ENCODE peak calls at places on chromosomes 2 and 18, in seven cellular contexts. Y is HCT116, I is NB4, B is uterus, X is ovary, D is Peyer's patch, J is H54. C is an unnamed sample.

GRCh38 chr2:76180676-76181075 is 470.0 kb upstream of the GCFC2 start:
- DNase-seq in Y (no peak), I (no peak), B (no peak), X (no peak), D (no peak), J (no peak), C (no peak)

GRCh38 chr2:128603411-128603924 is 284.8 kb upstream of the HS6ST1 start:
- DNase-seq in Y (no peak), I (peak), B (no peak), X (no peak), D (peak), J (no peak), C (no peak)

GRCh38 chr2:205364261-205364660 is 318.0 kb upstream of the NRP2 start:
- DNase-seq in Y (no peak), I (no peak), B (no peak), X (no peak), D (no peak), J (no peak), C (no peak)

GRCh38 chr2:104915107-104915793 is 61.3 kb downstream of the POU3F3 start:
- DNase-seq in Y (no peak), I (no peak), B (no peak), X (no peak), D (no peak), J (no peak), C (no peak)

GRCh38 chr2:191333911-191334357 is 88.7 kb downstream of the MYO1B start:
- DNase-seq in Y (no peak), I (no peak), B (peak), X (no peak), D (no peak), J (peak), C (no peak)

GRCh38 chr2:81692566-81692965 is 1388.0 kb upstream of the LRRTM1 start:
- DNase-seq in Y (no peak), I (no peak), B (no peak), X (no peak), D (no peak), J (no peak), C (no peak)

GRCh38 chr18:68725341-68725740 is 10.4 kb upstream of the TMX3 start:
- DNase-seq in Y (no peak), I (no peak), B (no peak), X (no peak), D (no peak), J (no peak), C (no peak)

GRCh38 chr2:9071032-9071431 is 67.5 kb upstream of the MBOAT2 start:
- DNase-seq in Y (peak), I (peak), B (no peak), X (no peak), D (peak), J (peak), C (no peak)

GRCh38 chr2:107556038-107556627 is 270.6 kb upstream of the RGPD4 start:
- DNase-seq in Y (no peak), I (no peak), B (no peak), X (no peak), D (no peak), J (no peak), C (no peak)

GRCh38 chr2:173184031-173185004 is 108.7 kb downstream of the MAP3K20 start:
- DNase-seq in Y (peak), I (no peak), B (peak), X (no peak), D (no peak), J (peak), C (peak)

GRCh38 chr2:161426788-161427412 is 10.8 kb downstream of the TBR1 start:
- DNase-seq in Y (no peak), I (no peak), B (no peak), X (no peak), D (no peak), J (no peak), C (peak)

GRCh38 chr18:21241224-21242131 is 554 bp upstream of the GREB1L start:
- DNase-seq in Y (no peak), I (peak), B (no peak), X (peak), D (no peak), J (no peak), C (no peak)

GRCh38 chr2:128455710-128456050 is 137.0 kb upstream of the HS6ST1 start:
- DNase-seq in Y (no peak), I (no peak), B (peak), X (peak), D (no peak), J (no peak), C (no peak)

GRCh38 chr2:222960126-222960525 is 91.9 kb upstream of the KCNE4 start:
- DNase-seq in Y (no peak), I (peak), B (no peak), X (no peak), D (no peak), J (no peak), C (no peak)

GRCh38 chr2:32002406-32002805 is 8.4 kb downstream of the MEMO1 start:
- DNase-seq in Y (no peak), I (no peak), B (no peak), X (no peak), D (no peak), J (no peak), C (no peak)

GRCh38 chr2:207767461-207768167 is 2.1 kb downstream of the FZD5 start:
- DNase-seq in Y (no peak), I (no peak), B (peak), X (peak), D (peak), J (no peak), C (peak)

GRCh38 chr18:64929026-64929425 is 780.1 kb upstream of the LINC00305 start:
- DNase-seq in Y (no peak), I (no peak), B (no peak), X (no peak), D (no peak), J (no peak), C (no peak)

GRCh38 chr18:11494093-11494492 is 115.3 kb upstream of the SLC35G4 start:
- DNase-seq in Y (no peak), I (no peak), B (no peak), X (no peak), D (no peak), J (no peak), C (no peak)

GRCh38 chr2:88737385-88737784 is 45.9 kb downstream of the RPIA start:
- DNase-seq in Y (no peak), I (no peak), B (no peak), X (no peak), D (no peak), J (no peak), C (no peak)

GRCh38 chr2:20419007-20419576 is 27.8 kb upstream of the RHOB start:
- DNase-seq in Y (no peak), I (no peak), B (no peak), X (no peak), D (no peak), J (no peak), C (no peak)

GRCh38 chr2:53751728-53752127 is 15.9 kb upstream of the CHAC2 start:
- DNase-seq in Y (no peak), I (no peak), B (no peak), X (no peak), D (no peak), J (peak), C (no peak)

GRCh38 chr2:111624401-111625156 is 259.4 kb downstream of the ANAPC1 start:
- DNase-seq in Y (no peak), I (peak), B (no peak), X (no peak), D (no peak), J (no peak), C (no peak)

GRCh38 chr2:148351439-148352143 is 293.0 kb upstream of the EPC2 start:
- DNase-seq in Y (no peak), I (no peak), B (no peak), X (no peak), D (no peak), J (no peak), C (no peak)

GRCh38 chr2:43202289-43202688 is 24.1 kb downstream of the ZFP36L2 start:
- DNase-seq in Y (no peak), I (no peak), B (no peak), X (no peak), D (no peak), J (no peak), C (no peak)

GRCh38 chr2:28643911-28644334 is 107.7 kb upstream of the PPP1CB start:
- DNase-seq in Y (no peak), I (no peak), B (peak), X (no peak), D (no peak), J (peak), C (no peak)

GRCh38 chr2:71609958-71610357 is 156.6 kb downstream of the DYSF start:
- DNase-seq in Y (peak), I (peak), B (no peak), X (no peak), D (no peak), J (no peak), C (peak)

GRCh38 chr2:3466966-3467365 is 52.4 kb downstream of the ADI1 start:
- DNase-seq in Y (no peak), I (no peak), B (no peak), X (peak), D (no peak), J (no peak), C (no peak)

GRCh38 chr2:32572030-32572429 is 55.8 kb upstream of the TTC27 start:
- DNase-seq in Y (no peak), I (no peak), B (no peak), X (no peak), D (no peak), J (no peak), C (no peak)

GRCh38 chr2:195322324-195322723 is 334.7 kb upstream of the SLC39A10 start:
- DNase-seq in Y (no peak), I (no peak), B (peak), X (no peak), D (peak), J (no peak), C (no peak)

GRCh38 chr2:157158111-157158510 is 99.4 kb upstream of the GALNT5 start:
- DNase-seq in Y (no peak), I (no peak), B (no peak), X (no peak), D (no peak), J (no peak), C (no peak)

GRCh38 chr2:29060491-29060890 is 13.8 kb downstream of the PCARE start:
- DNase-seq in Y (no peak), I (no peak), B (no peak), X (no peak), D (no peak), J (no peak), C (no peak)

GRCh38 chr2:219402665-219403515 is 15.2 kb upstream of the DNPEP start:
- DNase-seq in Y (peak), I (peak), B (peak), X (peak), D (no peak), J (peak), C (peak)

GRCh38 chr2:20560011-20560410 is 90.9 kb downstream of the HS1BP3 start:
- DNase-seq in Y (no peak), I (no peak), B (no peak), X (no peak), D (no peak), J (no peak), C (no peak)

GRCh38 chr2:39024833-39025232 is 96.0 kb downstream of the SOS1 start:
- DNase-seq in Y (peak), I (no peak), B (no peak), X (no peak), D (no peak), J (no peak), C (no peak)

GRCh38 chr2:230234845-230235244 is 9.3 kb downstream of the SP140 start:
- DNase-seq in Y (no peak), I (no peak), B (no peak), X (no peak), D (no peak), J (no peak), C (no peak)

GRCh38 chr2:224220581-224221255 is 181.2 kb downstream of the FAM124B start:
- DNase-seq in Y (no peak), I (no peak), B (no peak), X (no peak), D (no peak), J (no peak), C (no peak)

GRCh38 chr18:57619881-57620280 is 1.8 kb downstream of the NARS1 start:
- DNase-seq in Y (no peak), I (no peak), B (no peak), X (no peak), D (no peak), J (no peak), C (no peak)

GRCh38 chr18:25604909-25605247 is 252.9 kb upstream of the ZNF521 start:
- DNase-seq in Y (no peak), I (no peak), B (no peak), X (no peak), D (no peak), J (no peak), C (no peak)

GRCh38 chr2:106562826-106563594 is 75.8 kb downstream of the CD8B2 start:
- DNase-seq in Y (no peak), I (no peak), B (no peak), X (no peak), D (no peak), J (no peak), C (no peak)

GRCh38 chr2:2765176-2765800 is 434.2 kb upstream of the MYT1L start:
- DNase-seq in Y (no peak), I (no peak), B (no peak), X (no peak), D (no peak), J (no peak), C (no peak)

GRCh38 chr2:24076849-24077534 is 866 bp upstream of the SF3B6 start:
- DNase-seq in Y (no peak), I (peak), B (no peak), X (no peak), D (no peak), J (no peak), C (peak)
- TF ChIP-seq POLR2A in Y (peak), I (peak), B (peak), X (peak), D (peak), J (no peak), C (peak)

DNA sequence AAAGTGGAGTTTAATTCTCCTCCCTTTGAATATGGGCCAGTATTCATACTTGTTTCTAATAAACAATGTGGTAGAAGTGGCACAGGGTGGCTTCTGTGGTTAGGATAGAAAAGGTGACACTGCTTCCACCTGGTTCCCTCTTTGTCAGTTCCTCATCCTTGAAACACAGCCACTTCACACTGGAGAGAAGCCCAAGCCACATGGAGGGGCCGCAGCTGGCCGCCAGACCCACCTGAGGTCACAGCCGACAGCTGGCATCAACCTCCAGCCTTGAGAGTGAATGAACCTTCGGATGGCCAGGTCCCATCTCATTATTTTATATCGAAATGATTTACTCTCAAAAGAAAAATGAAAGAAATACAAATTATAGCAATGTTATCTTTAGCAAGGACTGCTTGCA is 27.5 kb upstream of the SLC66A3 start:
- DNase-seq in Y (no peak), I (no peak), B (no peak), X (no peak), D (no peak), J (no peak), C (no peak)
- TF ChIP-seq POLR2A in Y (no peak), I (no peak), B (no peak), X (no peak), D (no peak), J (no peak), C (no peak)

GRCh38 chr2:165793779-165794519 is at the start of gene GALNT3:
- DNase-seq in Y (peak), I (peak), B (no peak), X (peak), D (peak), J (no peak), C (no peak)
- TF ChIP-seq POLR2A in Y (no peak), I (no peak), B (peak), X (no peak), D (peak), J (no peak), C (no peak)

GRCh38 chr2:46915281-46915810 is at the start of gene MCFD2:
- DNase-seq in Y (no peak), I (no peak), B (no peak), X (no peak), D (no peak), J (no peak), C (no peak)
- TF ChIP-seq POLR2A in Y (no peak), I (no peak), B (no peak), X (no peak), D (no peak), J (no peak), C (no peak)

GRCh38 chr2:201130524-201131186 is 14.7 kb downstream of the CFLAR start:
- DNase-seq in Y (no peak), I (peak), B (no peak), X (no peak), D (no peak), J (no peak), C (peak)
- TF ChIP-seq POLR2A in Y (no peak), I (no peak), B (no peak), X (no peak), D (no peak), J (no peak), C (peak)

GRCh38 chr2:84495539-84496146 is 20.7 kb upstream of the DNAH6 start:
- DNase-seq in Y (peak), I (peak), B (peak), X (no peak), D (no peak), J (no peak), C (peak)
- TF ChIP-seq POLR2A in Y (no peak), I (no peak), B (no peak), X (no peak), D (no peak), J (no peak), C (no peak)

GRCh38 chr2:120239488-120240287 is 13.0 kb upstream of the RALB start:
- DNase-seq in Y (no peak), I (no peak), B (peak), X (peak), D (peak), J (peak), C (no peak)
- TF ChIP-seq POLR2A in Y (no peak), I (no peak), B (no peak), X (no peak), D (no peak), J (peak), C (no peak)

DNA sequence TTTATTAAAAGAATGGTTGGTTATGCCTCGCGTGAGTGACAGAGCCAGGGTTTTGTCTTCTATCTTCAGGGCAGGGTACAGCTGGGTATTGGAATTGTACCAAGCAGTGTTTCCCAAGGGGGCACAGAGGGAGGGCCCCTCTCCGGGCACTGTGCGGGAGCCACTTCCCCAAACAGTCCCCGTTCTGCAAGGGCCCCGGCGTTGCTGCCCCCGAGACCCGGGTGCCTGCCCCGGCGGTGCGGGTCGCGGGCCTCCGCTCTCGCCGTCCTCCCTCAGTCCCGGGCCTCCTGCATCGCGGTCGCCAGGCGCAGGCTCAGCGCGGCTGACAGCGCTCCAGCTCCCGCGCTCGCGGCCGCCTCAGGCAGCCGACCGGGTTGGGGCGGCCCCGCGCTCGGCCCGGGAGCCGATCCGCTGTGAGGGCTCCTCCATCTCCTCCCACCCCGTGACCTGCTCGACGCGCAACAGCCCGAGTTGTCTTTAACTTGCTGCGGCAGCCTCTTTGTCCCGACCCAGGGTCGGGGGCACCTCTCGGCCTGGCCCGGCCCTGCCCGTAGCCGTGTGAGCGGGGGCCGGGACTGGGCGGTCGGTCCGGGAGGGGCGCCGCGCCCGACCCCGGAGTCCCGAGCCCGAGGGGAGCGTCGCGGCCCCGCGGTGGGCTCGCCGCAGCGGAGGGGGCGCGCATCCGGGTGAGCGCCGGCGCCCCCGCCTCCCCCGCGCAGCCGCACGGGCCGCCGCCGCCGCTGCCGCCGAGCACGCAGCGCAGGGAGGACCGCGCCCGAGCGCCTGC is 599 bp upstream of the GALNT1 start:
- DNase-seq in Y (no peak), I (peak), B (peak), X (peak), D (peak), J (peak), C (peak)
- TF ChIP-seq POLR2A in Y (no peak), I (no peak), B (peak), X (no peak), D (peak), J (peak), C (peak)

GRCh38 chr2:37156857-37157714 is at the start of gene EIF2AK2:
- DNase-seq in Y (peak), I (peak), B (peak), X (peak), D (peak), J (peak), C (peak)
- TF ChIP-seq POLR2A in Y (no peak), I (peak), B (peak), X (peak), D (peak), J (peak), C (no peak)